ENCODE peak calls at places on chromosomes 5 and 9, in seven cellular contexts. One of them, this sample, is unnamed.

GRCh38 chr5:154197801-154198461 is 7.4 kb downstream of the GALNT10 start:
- DNase-seq in activated T-cell treated with anti-CD3 and anti-CD28 coated beads for 1 hour: peak
- DNase-seq in EH: peak
- DNase-seq in mucosa of descending colon: no peak
- DNase-seq in KG1: no peak
- DNase-seq in non-pigmented ciliary epithelial cell: no peak
- DNase-seq in nephron progenitor cell: no peak
- DNase-seq in this sample: no peak

GRCh38 chr9:137236238-137236935 is 4.7 kb upstream of the TUBB4B start:
- DNase-seq in activated T-cell treated with anti-CD3 and anti-CD28 coated beads for 1 hour: peak
- DNase-seq in EH: peak
- DNase-seq in mucosa of descending colon: peak
- DNase-seq in KG1: peak
- DNase-seq in non-pigmented ciliary epithelial cell: no peak
- DNase-seq in nephron progenitor cell: peak
- DNase-seq in this sample: no peak

GRCh38 chr9:86946712-86947145 is 577 bp downstream of the GAS1 start:
- DNase-seq in activated T-cell treated with anti-CD3 and anti-CD28 coated beads for 1 hour: peak
- DNase-seq in EH: peak
- DNase-seq in mucosa of descending colon: peak
- DNase-seq in KG1: no peak
- DNase-seq in non-pigmented ciliary epithelial cell: no peak
- DNase-seq in nephron progenitor cell: peak
- DNase-seq in this sample: peak

GRCh38 chr5:146390469-146390868 is 51.8 kb downstream of the POU4F3 start:
- DNase-seq in activated T-cell treated with anti-CD3 and anti-CD28 coated beads for 1 hour: no peak
- DNase-seq in EH: no peak
- DNase-seq in mucosa of descending colon: no peak
- DNase-seq in KG1: no peak
- DNase-seq in non-pigmented ciliary epithelial cell: no peak
- DNase-seq in nephron progenitor cell: no peak
- DNase-seq in this sample: no peak

GRCh38 chr5:111075520-111075919 is 4.0 kb downstream of the TSLP start:
- DNase-seq in activated T-cell treated with anti-CD3 and anti-CD28 coated beads for 1 hour: no peak
- DNase-seq in EH: peak
- DNase-seq in mucosa of descending colon: no peak
- DNase-seq in KG1: no peak
- DNase-seq in non-pigmented ciliary epithelial cell: peak
- DNase-seq in nephron progenitor cell: no peak
- DNase-seq in this sample: no peak

GRCh38 chr5:34001231-34001935 is 6.5 kb downstream of the AMACR start:
- DNase-seq in activated T-cell treated with anti-CD3 and anti-CD28 coated beads for 1 hour: no peak
- DNase-seq in EH: peak
- DNase-seq in mucosa of descending colon: peak
- DNase-seq in KG1: no peak
- DNase-seq in non-pigmented ciliary epithelial cell: no peak
- DNase-seq in nephron progenitor cell: no peak
- DNase-seq in this sample: no peak

GRCh38 chr5:62547929-62548678 is 30.5 kb upstream of the LRRC70 start:
- DNase-seq in activated T-cell treated with anti-CD3 and anti-CD28 coated beads for 1 hour: no peak
- DNase-seq in EH: peak
- DNase-seq in mucosa of descending colon: no peak
- DNase-seq in KG1: no peak
- DNase-seq in non-pigmented ciliary epithelial cell: no peak
- DNase-seq in nephron progenitor cell: no peak
- DNase-seq in this sample: no peak

GRCh38 chr9:121305269-121305994 is 37.5 kb downstream of the GSN start:
- DNase-seq in activated T-cell treated with anti-CD3 and anti-CD28 coated beads for 1 hour: no peak
- DNase-seq in EH: no peak
- DNase-seq in mucosa of descending colon: no peak
- DNase-seq in KG1: no peak
- DNase-seq in non-pigmented ciliary epithelial cell: no peak
- DNase-seq in nephron progenitor cell: no peak
- DNase-seq in this sample: no peak

GRCh38 chr5:129135633-129136032 is 41.1 kb downstream of the ISOC1 start:
- DNase-seq in activated T-cell treated with anti-CD3 and anti-CD28 coated beads for 1 hour: no peak
- DNase-seq in EH: no peak
- DNase-seq in mucosa of descending colon: peak
- DNase-seq in KG1: no peak
- DNase-seq in non-pigmented ciliary epithelial cell: no peak
- DNase-seq in nephron progenitor cell: no peak
- DNase-seq in this sample: no peak

This sample was measured in SK-N-MC.